ENCODE peak calls at places on chromosomes 3 and 15, in six cellular contexts. Y is PC-3, Z is thoracic aorta, B is astrocyte of the spinal cord, S is kidney, U is ovary. C is an unnamed sample.

GRCh38 chr3:129050556-129051295 is 9.9 kb upstream of the GP9 start:
- DNase-seq in U (no peak), Y (no peak), Z (no peak), B (no peak), S (no peak), C (no peak)

GRCh38 chr15:64162478-64162868 is 349 bp downstream of the PPIB start:
- DNase-seq in B (no peak), S (no peak), Y (no peak), Z (no peak), U (no peak), C (no peak)

GRCh38 chr15:57728436-57728835 is 21.9 kb downstream of the POLR2M start:
- DNase-seq in S (no peak), Z (no peak), Y (no peak), U (no peak), B (no peak), C (no peak)

GRCh38 chr3:124621498-124621897 is 108.8 kb upstream of the UMPS start:
- DNase-seq in B (no peak), U (no peak), Y (no peak), Z (no peak), S (no peak), C (no peak)

GRCh38 chr3:136141296-136141785 is 54.8 kb downstream of the MSL2 start:
- DNase-seq in B (no peak), U (no peak), S (no peak), Y (no peak), Z (no peak), C (no peak)

GRCh38 chr3:169362261-169362660 is 301.3 kb downstream of the MECOM start:
- DNase-seq in U (peak; percentile 14), Z (no peak), Y (peak; percentile 48), B (peak; percentile 56), S (no peak), C (peak; percentile 54)

GRCh38 chr15:41281236-41281635 is 50.2 kb downstream of the CHP1 start:
- DNase-seq in U (no peak), S (no peak), Z (no peak), Y (peak; percentile 87), B (peak; percentile 89), C (peak; percentile 68)

GRCh38 chr3:25246921-25247320 is 181.1 kb upstream of the RARB start:
- DNase-seq in Y (no peak), S (no peak), B (no peak), U (no peak), Z (no peak), C (no peak)

GRCh38 chr15:74368121-74368520 is 675 bp upstream of the CYP11A1 start:
- DNase-seq in U (no peak), Z (no peak), S (no peak), B (no peak), Y (no peak), C (no peak)

GRCh38 chr3:67689806-67690205 is 35.4 kb upstream of the SUCLG2 start:
- DNase-seq in B (no peak), U (no peak), S (no peak), Z (no peak), Y (no peak), C (no peak)

GRCh38 chr15:75178171-75178937 is 23.3 kb upstream of the C15orf39 start:
- DNase-seq in B (no peak), Z (no peak), U (peak; percentile 53), Y (no peak), S (peak; percentile 85), C (no peak)

GRCh38 chr15:77545058-77545457 is 87.7 kb downstream of the LINGO1 start:
- DNase-seq in Y (no peak), S (no peak), U (no peak), B (no peak), Z (no peak), C (no peak)

GRCh38 chr15:51970132-51970817 is 1.3 kb downstream of the LEO1 start:
- DNase-seq in Y (no peak), U (no peak), Z (no peak), S (no peak), B (no peak), C (no peak)
- H3K4me3 ChIP-seq in Y (peak overlapping the region; percentile 94), U (no peak overlapping the region), Z (peak overlapping the region; percentile 79), S (peak overlapping the region; percentile 87), B (peak overlapping the region; percentile 85), C (peak overlapping the region; percentile 94)

GRCh38 chr3:181859518-181859917 is 147.8 kb downstream of the SOX2 start:
- DNase-seq in Z (no peak), U (no peak), B (no peak), S (no peak), Y (no peak), C (no peak)

GRCh38 chr3:181860243-181860642 is 148.5 kb downstream of the SOX2 start:
- DNase-seq in S (no peak), Y (no peak), B (no peak), U (no peak), Z (no peak), C (no peak)

DNA sequence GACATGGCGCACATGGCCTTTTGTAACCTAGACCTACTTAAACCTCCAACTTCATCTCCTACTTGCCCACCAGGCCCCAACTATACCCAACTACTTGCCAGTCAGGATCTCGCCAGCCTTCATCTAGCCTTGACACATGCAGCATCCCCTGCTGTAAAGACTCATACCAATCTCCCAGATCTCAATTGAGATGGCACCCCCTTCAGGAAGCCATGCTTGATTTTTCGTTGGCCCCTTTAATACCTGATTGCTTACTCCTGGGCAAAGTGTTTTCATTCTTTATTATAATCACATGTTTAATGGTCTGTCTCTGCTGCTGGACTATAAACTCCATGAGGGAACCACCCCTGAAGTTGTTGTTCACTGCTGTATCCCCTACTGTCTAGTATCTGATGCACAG is 150.8 kb downstream of the SOX2 start:
- DNase-seq in B (no peak), U (no peak), S (no peak), Y (no peak), Z (no peak), C (no peak)
- TF ChIP-seq CTCF in B (no peak), U (no peak), S (no peak), Y (no peak), Z (no peak), C (no peak)

DNA sequence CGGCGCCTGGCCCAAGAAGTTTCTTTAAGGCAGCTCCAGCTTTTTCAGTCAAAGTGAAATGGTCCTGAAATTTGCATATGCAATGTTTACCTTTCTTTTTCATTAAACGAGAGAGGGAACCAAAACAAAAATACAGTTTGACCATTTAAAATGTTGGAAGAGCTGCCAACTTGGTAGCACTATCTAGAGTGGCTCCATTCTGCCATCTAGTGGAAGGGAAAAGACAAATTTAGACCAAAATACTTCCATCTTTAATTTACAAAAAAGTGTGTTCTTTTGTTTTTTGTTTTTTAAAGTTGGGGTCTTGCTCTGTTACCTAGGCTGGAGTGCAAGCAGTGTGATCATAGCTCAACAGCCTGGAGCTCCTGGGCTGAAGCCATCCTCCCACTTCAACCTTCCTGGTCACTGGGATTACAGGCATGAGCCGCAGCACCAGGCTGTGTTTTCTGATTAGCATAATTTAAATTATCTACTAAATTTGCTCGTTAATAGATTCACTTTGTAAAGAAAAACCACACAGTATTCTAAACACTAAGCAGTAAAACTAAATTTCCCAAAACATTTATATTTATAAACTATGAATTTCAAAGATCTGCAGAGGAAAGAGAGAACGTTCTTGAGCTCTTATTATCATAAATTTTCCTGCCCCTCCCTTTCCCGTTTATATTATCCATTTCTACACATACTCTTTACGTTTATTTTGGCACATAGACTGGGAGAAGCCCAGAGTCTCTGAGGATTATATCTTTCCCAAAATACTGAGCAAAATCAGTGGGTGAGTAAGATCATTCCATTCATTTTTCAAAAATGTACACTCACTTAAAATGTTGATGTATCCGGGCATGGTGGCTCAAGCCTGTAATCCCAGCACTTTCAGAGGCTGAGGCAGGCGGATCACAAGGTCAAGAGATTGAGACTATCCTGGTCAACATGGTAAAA is 15.4 kb upstream of the RFC4 start:
- DNase-seq in S (no peak), Z (no peak), B (peak; percentile 66), Y (peak; percentile 80), U (no peak), C (peak; percentile 46)
- H3K4me3 ChIP-seq in S (no peak overlapping the region), Z (no peak overlapping the region), B (no peak overlapping the region), Y (no peak overlapping the region), U (no peak overlapping the region), C (no peak overlapping the region)

GRCh38 chr3:29226709-29227108 is 54.2 kb upstream of the RBMS3 start:
- DNase-seq in S (no peak), U (no peak), Z (no peak), Y (no peak), B (peak; percentile 54), C (peak; percentile 6)
- TF ChIP-seq CTCF in S (no peak), U (no peak), Z (no peak), Y (no peak), B (no peak), C (no peak)

GRCh38 chr3:146469206-146470017 is at the start of gene PLSCR2:
- DNase-seq in Y (peak; percentile 69), S (peak; percentile 95), B (no peak), U (peak; percentile 67), Z (peak; percentile 8), C (no peak)
- H3K4me3 ChIP-seq in Y (peak within 1 kb of the TSS; percentile 61), S (peak within 1 kb of the TSS; percentile 79), B (peak within 1 kb of the TSS; percentile 56), U (peak within 1 kb of the TSS; percentile 54), Z (peak within 1 kb of the TSS; percentile 82), C (peak within 1 kb of the TSS; percentile 38)

GRCh38 chr3:143648708-143649107 is 199.6 kb downstream of the SLC9A9 start:
- DNase-seq in B (no peak), U (no peak), S (no peak), Y (peak; percentile 33), Z (no peak), C (no peak)
- TF ChIP-seq CTCF in B (peak; percentile 24), U (no peak), S (peak; percentile 25), Y (peak; percentile 60), Z (no peak), C (no peak)

GRCh38 chr15:36291501-36291900 is 287.9 kb upstream of the CDIN1 start:
- DNase-seq in S (no peak), U (no peak), Y (peak; percentile 53), B (no peak), Z (no peak), C (no peak)

GRCh38 chr15:36294359-36294758 is 285.1 kb upstream of the CDIN1 start:
- DNase-seq in Y (no peak), B (peak; percentile 70), S (no peak), Z (no peak), U (no peak), C (peak; percentile 67)
- H3K4me3 ChIP-seq in Y (no peak overlapping the region), B (no peak overlapping the region), S (no peak overlapping the region), Z (no peak overlapping the region), U (no peak overlapping the region), C (no peak overlapping the region)

DNA sequence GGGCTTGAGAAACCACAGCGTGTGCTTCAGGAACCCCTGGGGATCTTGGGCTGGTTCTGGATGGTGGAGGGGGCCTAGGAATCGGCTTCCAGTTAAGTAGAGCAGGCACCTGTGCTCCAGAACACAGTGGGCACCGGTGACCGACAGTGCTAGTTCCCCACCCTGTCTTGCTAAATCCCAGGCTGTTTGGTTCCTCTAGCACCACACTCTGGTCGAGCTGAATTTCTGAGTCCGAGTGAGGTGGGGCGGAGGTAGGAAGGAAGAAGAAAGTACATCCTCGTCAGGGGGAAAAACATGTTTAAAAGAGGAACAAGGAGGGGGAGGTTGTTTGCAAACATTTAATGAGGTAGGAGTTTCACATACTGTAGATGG is 29.1 kb downstream of the SLC6A6 start:
- DNase-seq in Z (no peak), Y (no peak), S (no peak), U (no peak), B (no peak), C (no peak)
- TF ChIP-seq CTCF in Z (no peak), Y (no peak), S (no peak), U (no peak), B (no peak), C (no peak)

C was measured in astrocyte of the cerebellum.